ENCODE peak calls at places on chromosomes 7 and 10, in five cellular contexts. D is SJCRH30, A is heart left ventricle, O is cardiac muscle cell, B is testis. E is an unnamed sample.

GRCh38 chr7:22651534-22652243 is 75.3 kb upstream of the IL6 start:
- DNase-seq in D (no peak), A (no peak), O (no peak), B (no peak), E (peak)

GRCh38 chr7:23895666-23896096 is 185.7 kb downstream of the STK31 start:
- DNase-seq in D (no peak), A (no peak), O (no peak), B (no peak), E (peak)

GRCh38 chr7:28048694-28049093 is 131.9 kb downstream of the JAZF1 start:
- DNase-seq in D (no peak), A (no peak), O (no peak), B (no peak), E (no peak)

GRCh38 chr7:73865738-73866445 is 4.9 kb downstream of the TMEM270 start:
- DNase-seq in D (peak), A (no peak), O (peak), B (peak), E (peak)

GRCh38 chr10:88083597-88083989 is 220.2 kb downstream of the PTEN start:
- DNase-seq in D (no peak), A (no peak), O (no peak), B (no peak), E (no peak)

GRCh38 chr10:117262296-117263293 is 21.7 kb downstream of the SLC18A2 start:
- DNase-seq in D (no peak), A (no peak), O (no peak), B (peak), E (no peak)

GRCh38 chr7:33861947-33862346 is 43.4 kb upstream of the BMPER start:
- DNase-seq in D (no peak), A (no peak), O (no peak), B (no peak), E (no peak)

GRCh38 chr10:100998183-100998990 is 1.2 kb upstream of the LZTS2 start:
- DNase-seq in D (no peak), A (peak), O (peak), B (peak), E (peak)

GRCh38 chr10:79406683-79407396 is 38.6 kb downstream of the ZCCHC24 start:
- DNase-seq in D (no peak), A (no peak), O (no peak), B (no peak), E (no peak)

GRCh38 chr10:129459762-129460539 is 7.1 kb upstream of the MGMT start:
- DNase-seq in D (no peak), A (no peak), O (no peak), B (no peak), E (no peak)

GRCh38 chr10:11547111-11547625 is 64.3 kb downstream of the USP6NL start:
- DNase-seq in D (no peak), A (no peak), O (no peak), B (no peak), E (peak)

GRCh38 chr10:131790021-131790420 is 110.8 kb upstream of the PPP2R2D start:
- DNase-seq in D (peak), A (no peak), O (no peak), B (peak), E (no peak)

GRCh38 chr10:64033710-64034109 is 512.5 kb downstream of the REEP3 start:
- DNase-seq in D (no peak), A (no peak), O (no peak), B (no peak), E (no peak)

GRCh38 chr7:83365746-83366145 is 203.1 kb upstream of the PCLO start:
- DNase-seq in D (no peak), A (no peak), O (no peak), B (no peak), E (no peak)

GRCh38 chr7:756928-757560 is 30.0 kb upstream of the PRKAR1B start:
- DNase-seq in D (no peak), A (no peak), O (no peak), B (no peak), E (no peak)

GRCh38 chr7:1501487-1502270 is 2.5 kb downstream of the INTS1 start:
- DNase-seq in D (no peak), A (no peak), O (no peak), B (no peak), E (no peak)

GRCh38 chr7:28207486-28208158 is 27.0 kb upstream of the JAZF1 start:
- DNase-seq in D (no peak), A (no peak), O (no peak), B (no peak), E (no peak)

GRCh38 chr10:89074120-89074519 is 83.5 kb downstream of the FAS start:
- DNase-seq in D (peak), A (peak), O (no peak), B (peak), E (no peak)

GRCh38 chr7:127903913-127904705 is 127.1 kb downstream of the LRRC4 start:
- DNase-seq in D (no peak), A (no peak), O (no peak), B (no peak), E (no peak)

GRCh38 chr10:121245799-121246198 is 352.4 kb downstream of the FGFR2 start:
- DNase-seq in D (peak), A (no peak), O (no peak), B (no peak), E (no peak)

GRCh38 chr10:79292789-79293746 is 54.2 kb upstream of the PPIF start:
- DNase-seq in D (peak), A (no peak), O (no peak), B (no peak), E (no peak)

GRCh38 chr7:32102432-32102851 is 32.2 kb upstream of the PDE1C start:
- DNase-seq in D (peak), A (peak), O (no peak), B (no peak), E (no peak)

GRCh38 chr7:120583835-120584586 is 273.9 kb downstream of the TSPAN12 start:
- DNase-seq in D (peak), A (no peak), O (no peak), B (no peak), E (peak)

GRCh38 chr10:73892314-73893080 is 18.1 kb upstream of the CAMK2G start:
- DNase-seq in D (no peak), A (no peak), O (peak), B (no peak), E (no peak)

GRCh38 chr7:99218406-99219184 is 10.7 kb upstream of the KPNA7 start:
- DNase-seq in D (no peak), A (no peak), O (no peak), B (no peak), E (no peak)

GRCh38 chr10:132142396-132143161 is 44.2 kb upstream of the DPYSL4 start:
- DNase-seq in D (peak), A (peak), O (peak), B (peak), E (no peak)

GRCh38 chr7:26636808-26637207 is 227.6 kb downstream of the SKAP2 start:
- DNase-seq in D (no peak), A (no peak), O (no peak), B (no peak), E (no peak)

GRCh38 chr7:96675548-96675947 is 34.1 kb downstream of the SEM1 start:
- DNase-seq in D (peak), A (no peak), O (no peak), B (no peak), E (no peak)

GRCh38 chr7:39810710-39811109 is 139.3 kb upstream of the CDK13 start:
- DNase-seq in D (peak), A (no peak), O (no peak), B (no peak), E (no peak)

GRCh38 chr10:96285331-96285752 is 14.0 kb upstream of the BLNK start:
- DNase-seq in D (peak), A (no peak), O (no peak), B (no peak), E (no peak)

GRCh38 chr7:141483044-141483443 is 68.2 kb upstream of the AGK start:
- DNase-seq in D (no peak), A (no peak), O (no peak), B (no peak), E (no peak)

GRCh38 chr10:4998671-4999070 is 5.0 kb downstream of the AKR1C2 start:
- DNase-seq in D (no peak), A (no peak), O (no peak), B (no peak), E (no peak)

GRCh38 chr10:122715576-122715975 is 15.9 kb upstream of the C10orf120 start:
- DNase-seq in D (no peak), A (no peak), O (no peak), B (no peak), E (no peak)
- H3K4me3 ChIP-seq in D (no peak), A (no peak), O (no peak), B (no peak), E (no peak)

DNA sequence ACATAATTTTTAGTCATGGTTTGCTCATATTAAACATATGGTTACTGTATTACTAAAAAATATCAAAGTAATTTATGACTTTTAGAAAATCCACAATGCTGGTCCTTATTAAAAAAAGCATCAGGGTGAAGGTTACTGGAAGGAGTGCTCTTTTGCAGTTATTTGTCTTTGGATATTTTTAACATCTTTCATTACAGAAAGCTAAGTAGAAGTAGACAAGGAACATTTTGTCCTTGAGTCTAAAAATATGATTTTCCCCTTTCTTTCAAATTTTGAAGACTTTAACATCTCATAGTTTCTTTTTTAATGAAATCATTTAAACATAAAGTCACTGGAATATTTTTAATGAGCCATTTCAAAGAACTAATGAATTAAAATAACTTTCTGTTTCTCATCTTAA is 110.1 kb upstream of the TNS3 start:
- DNase-seq in D (no peak), A (no peak), O (no peak), B (no peak), E (no peak)
- H3K27ac ChIP-seq in D (no peak), A (peak), O (no peak), B (no peak), E (no peak)

GRCh38 chr10:118752401-118752800 is 2.4 kb downstream of the CACUL1 start:
- DNase-seq in D (no peak), A (no peak), O (no peak), B (no peak), E (no peak)
- H3K4me3 ChIP-seq in D (no peak), A (peak), O (peak), B (no peak), E (no peak)

GRCh38 chr10:28776519-28776918 is 99.2 kb downstream of the BAMBI start:
- DNase-seq in D (no peak), A (no peak), O (no peak), B (no peak), E (no peak)
- H3K27ac ChIP-seq in D (no peak), A (no peak), O (no peak), B (no peak), E (no peak)

DNA sequence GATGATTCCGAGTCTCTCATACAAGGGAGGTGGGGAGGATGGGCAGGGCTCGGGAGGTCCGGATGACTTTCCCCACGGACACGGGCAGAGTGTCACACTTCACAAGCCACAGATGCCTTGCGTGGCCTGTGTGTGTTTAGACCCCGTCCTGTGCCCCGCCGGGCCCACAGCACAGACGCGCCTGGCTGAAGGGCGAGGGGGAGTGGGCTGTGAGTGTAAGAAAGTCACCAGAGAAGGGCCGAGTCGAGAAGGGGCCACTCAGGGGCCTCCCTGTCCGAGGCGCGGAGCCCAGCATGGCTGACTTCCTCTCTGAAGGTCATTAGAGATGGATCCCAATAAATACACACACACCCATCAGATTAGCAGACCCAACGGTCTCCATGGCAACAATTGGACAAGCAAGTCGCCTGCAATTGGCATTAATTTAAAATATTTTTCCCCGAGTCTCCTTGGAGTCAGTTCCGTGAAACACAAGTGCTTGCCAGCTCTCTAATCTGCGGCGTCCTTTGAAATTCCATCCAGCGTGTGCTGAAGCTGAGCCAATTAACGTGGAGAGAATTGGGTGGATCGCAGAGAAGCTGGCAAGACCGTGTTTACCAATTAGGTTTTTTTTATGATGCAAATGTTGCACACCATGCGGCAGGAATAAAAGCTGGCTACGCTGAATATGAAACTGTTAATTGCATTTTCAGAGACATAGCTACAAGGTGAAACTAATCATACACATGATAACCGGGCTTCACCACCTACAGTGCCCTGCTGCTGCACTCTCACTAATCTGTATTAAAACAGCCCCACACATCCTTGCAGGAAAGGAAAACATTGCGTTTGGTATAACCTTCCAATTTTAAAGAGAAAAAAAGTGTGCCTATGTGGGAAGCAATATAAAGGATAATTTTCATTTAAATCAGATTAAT is 571.2 kb downstream of the PTPRN2 start:
- DNase-seq in D (no peak), A (no peak), O (peak), B (peak), E (no peak)
- H3K4me3 ChIP-seq in D (no peak), A (peak), O (no peak), B (peak), E (no peak)

DNA sequence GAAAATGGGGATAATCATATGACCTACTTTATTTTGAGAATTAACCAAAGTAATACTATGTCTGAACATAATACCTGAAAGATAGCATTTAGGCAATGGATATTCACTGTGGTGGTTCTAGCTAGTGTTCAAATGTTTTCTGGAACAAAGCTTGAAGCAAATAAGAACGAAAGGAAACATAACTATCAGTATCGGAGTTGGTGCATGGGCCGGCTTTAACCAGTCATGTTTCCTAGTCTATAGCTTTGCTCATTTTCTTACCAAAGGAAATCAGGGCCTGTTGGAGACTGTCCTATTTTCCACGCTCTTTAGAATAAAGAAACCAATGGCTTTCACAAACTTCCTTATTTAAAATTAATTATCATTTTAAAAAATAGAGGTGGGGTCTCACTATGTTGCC is 8.9 kb downstream of the IL2RA start:
- DNase-seq in D (no peak), A (peak), O (no peak), B (no peak), E (no peak)
- H3K27ac ChIP-seq in D (no peak), A (peak), O (no peak), B (no peak), E (no peak)

E was measured in brain microvascular endothelial cell.